ENCODE peak calls at places on chromosomes 4 and X, in nine cellular contexts. B is stimulated activated CD8-positive, alpha-beta memory T cell treated with anti-CD3 and anti-CD28 coated beads, Interleukin-4, amount 100 ng/mL, for 1 hour; K is naive B cell; T is neuronal stem cell; G is HFF-Myc; V is astrocyte of the spinal cord; F is H9; Y is activated CD8-positive, alpha-beta memory T cell treated with anti-CD3 and anti-CD28 coated beads for 48 hours; R is fibroblast of mammary gland. U is an unnamed sample.

GRCh38 chrX:87727615-87728014 is 210.0 kb downstream of the KLHL4 start:
- DNase-seq in B (no peak), K (no peak), T (no peak), G (no peak), V (no peak), F (no peak), Y (no peak), R (no peak), U (no peak)

GRCh38 chrX:153921511-153922285 is 4.4 kb downstream of the ARHGAP4 start:
- DNase-seq in B (no peak), K (no peak), T (no peak), G (no peak), V (no peak), F (no peak), Y (no peak), R (no peak), U (no peak)

GRCh38 chr4:140739971-140740370 is 16.2 kb downstream of the TBC1D9 start:
- DNase-seq in B (no peak), K (no peak), T (no peak), G (no peak), V (no peak), F (no peak), Y (no peak), R (no peak), U (no peak)

GRCh38 chr4:3813151-3813905 is 47.1 kb downstream of the ADRA2C start:
- DNase-seq in B (no peak), K (no peak), T (no peak), G (no peak), V (no peak), F (no peak), Y (no peak), R (no peak), U (no peak)

GRCh38 chr4:17778431-17778830 is 3.0 kb downstream of the FAM184B start:
- DNase-seq in B (no peak), K (no peak), T (no peak), G (no peak), V (no peak), F (no peak), Y (no peak), R (no peak), U (no peak)

GRCh38 chr4:30380404-30380998 is 339.7 kb upstream of the PCDH7 start:
- DNase-seq in B (no peak), K (peak; percentile 1), T (peak; percentile 21), G (peak; percentile 7), V (peak; percentile 72), F (peak; percentile 79), Y (no peak), R (peak; percentile 74), U (peak; percentile 54)

GRCh38 chrX:82196866-82197265 is 995.0 kb downstream of the SH3BGRL start:
- DNase-seq in B (no peak), K (no peak), T (no peak), G (no peak), V (no peak), F (no peak), Y (no peak), R (no peak), U (no peak)

GRCh38 chrX:67604979-67605703 is 61.3 kb downstream of the AR start:
- DNase-seq in B (no peak), K (no peak), T (no peak), G (peak; percentile 84), V (peak; percentile 90), F (no peak), Y (no peak), R (peak; percentile 90), U (peak; percentile 39)

GRCh38 chrX:12974217-12974796 is 603 bp upstream of the TMSB4X start:
- DNase-seq in B (no peak), K (peak; percentile 47), T (peak; percentile 20), G (no peak), V (peak; percentile 76), F (peak; percentile 54), Y (no peak), R (peak; percentile 69), U (peak; percentile 60)

GRCh38 chr4:183507928-183508327 is 3.1 kb downstream of the ING2 start:
- DNase-seq in B (no peak), K (no peak), T (no peak), G (no peak), V (no peak), F (no peak), Y (no peak), R (no peak), U (peak; percentile 37)

GRCh38 chr4:139825523-139826014 is 159.9 kb downstream of the MGST2 start:
- DNase-seq in B (no peak), K (no peak), T (no peak), G (no peak), V (no peak), F (peak; percentile 42), Y (no peak), R (no peak), U (no peak)

GRCh38 chr4:54493862-54494261 is 163.9 kb upstream of the KIT start:
- DNase-seq in B (no peak), K (no peak), T (no peak), G (no peak), V (peak; percentile 20), F (no peak), Y (no peak), R (no peak), U (no peak)

GRCh38 chr4:31068257-31069075 is 348.3 kb downstream of the PCDH7 start:
- DNase-seq in B (no peak), K (no peak), T (no peak), G (no peak), V (no peak), F (no peak), Y (no peak), R (no peak), U (no peak)

GRCh38 chr4:182010876-182011275 is 232.3 kb upstream of the TENM3 start:
- DNase-seq in B (no peak), K (no peak), T (no peak), G (no peak), V (peak; percentile 45), F (no peak), Y (no peak), R (peak; percentile 6), U (no peak)

GRCh38 chr4:54063737-54064316 is 578 bp downstream of the CHIC2 start:
- DNase-seq in B (no peak), K (peak; percentile 55), T (peak; percentile 15), G (no peak), V (no peak), F (peak; percentile 36), Y (peak; percentile 18), R (no peak), U (peak; percentile 44)

GRCh38 chr4:103994059-103994458 is 274.3 kb upstream of the TACR3 start:
- DNase-seq in B (no peak), K (no peak), T (no peak), G (no peak), V (peak; percentile 5), F (no peak), Y (no peak), R (peak; percentile 41), U (no peak)

GRCh38 chr4:95508421-95508820 is 40.4 kb downstream of the UNC5C start:
- DNase-seq in B (no peak), K (no peak), T (no peak), G (no peak), V (peak; percentile 74), F (no peak), Y (no peak), R (peak; percentile 17), U (no peak)

GRCh38 chrX:13341491-13342101 is 21.7 kb upstream of the ATXN3L start:
- DNase-seq in B (no peak), K (no peak), T (no peak), G (no peak), V (peak; percentile 41), F (no peak), Y (no peak), R (no peak), U (no peak)

GRCh38 chrX:150897371-150898319 is 823 bp downstream of the CD99L2 start:
- DNase-seq in B (no peak), K (peak; percentile 10), T (no peak), G (no peak), V (peak; percentile 15), F (peak; percentile 39), Y (no peak), R (peak; percentile 27), U (peak; percentile 2)

GRCh38 chr4:113349400-113349799 is 299.9 kb downstream of the ANK2 start:
- DNase-seq in B (no peak), K (no peak), T (no peak), G (no peak), V (no peak), F (no peak), Y (no peak), R (no peak), U (no peak)

GRCh38 chr4:110467400-110467799 is 8.6 kb upstream of the ENPEP start:
- DNase-seq in B (no peak), K (no peak), T (no peak), G (no peak), V (no peak), F (no peak), Y (no peak), R (no peak), U (no peak)

GRCh38 chrX:134926864-134927263 is 63.9 kb upstream of the SMIM10 start:
- DNase-seq in B (no peak), K (no peak), T (no peak), G (no peak), V (no peak), F (no peak), Y (no peak), R (no peak), U (no peak)

GRCh38 chrX:53373307-53373706 is 49.1 kb downstream of the SMC1A start:
- DNase-seq in B (no peak), K (no peak), T (no peak), G (no peak), V (no peak), F (no peak), Y (no peak), R (no peak), U (no peak)

GRCh38 chr4:17580969-17581368 is 4.0 kb downstream of the LAP3 start:
- DNase-seq in B (no peak), K (no peak), T (no peak), G (no peak), V (peak; percentile 83), F (no peak), Y (no peak), R (peak; percentile 66), U (no peak)

GRCh38 chr4:19038231-19038630 is 1016.7 kb upstream of the LCORL start:
- DNase-seq in B (no peak), K (no peak), T (no peak), G (no peak), V (no peak), F (no peak), Y (no peak), R (no peak), U (no peak)

U was measured in MV-4-11.